ENCODE peak calls at places on chromosomes 1 and 21, in eight cellular contexts. F is stomach, J is IMR-90, D is GM12892, G is esophagus muscularis mucosa, S is erythroblast, K is body of pancreas, T is H54. M is an unnamed sample.

GRCh38 chr1:183757061-183757460 is 47.9 kb upstream of the RGL1 start:
- DNase-seq in K (no peak), J (peak), D (no peak), S (no peak), T (peak), F (no peak), G (no peak), M (no peak)

GRCh38 chr1:67830226-67830625 is 3.0 kb downstream of the GNG12 start:
- DNase-seq in D (no peak), S (no peak), T (no peak), G (no peak), K (no peak), F (no peak), J (no peak), M (no peak)

GRCh38 chr1:15786581-15786980 is 20.9 kb downstream of the UQCRHL start:
- DNase-seq in T (no peak), D (no peak), G (no peak), F (no peak), J (peak), S (no peak), K (no peak), M (no peak)

GRCh38 chr21:21921410-21922232 is 923.4 kb downstream of the NCAM2 start:
- DNase-seq in F (no peak), J (peak), S (no peak), K (peak), D (no peak), T (peak), G (no peak), M (no peak)

GRCh38 chr1:88658419-88658818 is 25.7 kb upstream of the PKN2 start:
- DNase-seq in G (no peak), K (no peak), D (no peak), F (no peak), S (no peak), J (no peak), T (no peak), M (no peak)

GRCh38 chr1:222010306-222010705 is 268.4 kb upstream of the DUSP10 start:
- DNase-seq in F (no peak), S (no peak), D (no peak), K (no peak), T (no peak), G (peak), J (no peak), M (no peak)

GRCh38 chr1:200958597-200958996 is 63.9 kb downstream of the INAVA start:
- DNase-seq in J (no peak), T (no peak), K (no peak), G (no peak), S (no peak), D (no peak), F (no peak), M (no peak)

GRCh38 chr1:21311016-21311415 is 20.8 kb upstream of the ECE1 start:
- DNase-seq in D (no peak), K (no peak), T (no peak), G (no peak), J (no peak), F (no peak), S (no peak), M (no peak)

GRCh38 chr21:15797577-15798363 is 68.0 kb downstream of the USP25 start:
- DNase-seq in J (no peak), T (no peak), S (peak), K (no peak), F (no peak), G (no peak), D (no peak), M (no peak)

GRCh38 chr1:113266788-113267187 is 123.5 kb upstream of the MAGI3 start:
- DNase-seq in T (no peak), G (no peak), D (no peak), J (no peak), K (no peak), F (no peak), S (no peak), M (no peak)

GRCh38 chr1:168136709-168137514 is at the start of gene GPR161:
- DNase-seq in G (no peak), K (peak), T (peak), F (peak), J (peak), S (peak), D (peak), M (peak)

GRCh38 chr1:211975152-211975941 is 60.0 kb downstream of the INTS7 start:
- DNase-seq in K (no peak), F (no peak), G (no peak), J (peak), D (no peak), S (no peak), T (no peak), M (no peak)

GRCh38 chr21:15141236-15141970 is 76.6 kb upstream of the NRIP1 start:
- DNase-seq in D (no peak), T (no peak), F (peak), G (no peak), J (no peak), S (no peak), K (peak), M (no peak)

GRCh38 chr1:47226121-47226977 is 5.7 kb downstream of the TAL1 start:
- DNase-seq in K (no peak), S (peak), J (no peak), F (no peak), D (no peak), G (no peak), T (no peak), M (no peak)

GRCh38 chr1:246506440-246506784 is 667 bp downstream of the SMYD3 start:
- DNase-seq in S (no peak), K (no peak), G (peak), D (no peak), F (no peak), T (no peak), J (no peak), M (no peak)

GRCh38 chr21:34644815-34645214 is 24.0 kb upstream of the CLIC6 start:
- DNase-seq in G (no peak), D (no peak), K (peak), J (no peak), T (no peak), F (peak), S (no peak), M (peak)

GRCh38 chr1:218164930-218165686 is 120.0 kb upstream of the RRP15 start:
- DNase-seq in K (no peak), J (no peak), T (peak), S (no peak), F (no peak), D (peak), G (no peak), M (peak)

GRCh38 chr21:28781602-28782274 is 210.9 kb downstream of the LTN1 start:
- DNase-seq in F (no peak), T (peak), S (peak), D (no peak), G (no peak), J (peak), K (no peak), M (no peak)

GRCh38 chr1:33429846-33430750 is 797 bp downstream of the PHC2 start:
- DNase-seq in F (peak), G (no peak), K (peak), J (no peak), S (no peak), T (no peak), D (peak), M (peak)

GRCh38 chr1:202107321-202107761 is 15.4 kb upstream of the GPR37L1 start:
- DNase-seq in G (no peak), K (peak), T (no peak), D (no peak), F (peak), J (no peak), S (no peak), M (peak)

GRCh38 chr1:34906756-34907155 is 22.7 kb downstream of the DLGAP3 start:
- DNase-seq in G (no peak), J (no peak), K (no peak), F (no peak), D (no peak), T (no peak), S (no peak), M (no peak)

GRCh38 chr1:19087017-19087736 is 122.9 kb downstream of the UBR4 start:
- DNase-seq in G (no peak), T (no peak), K (no peak), D (no peak), S (no peak), J (peak), F (no peak), M (no peak)

GRCh38 chr1:205675247-205675646 is 5.1 kb downstream of the SLC45A3 start:
- DNase-seq in J (no peak), G (no peak), S (no peak), T (no peak), D (no peak), K (no peak), F (no peak), M (no peak)

GRCh38 chr21:31872072-31872451 is 758 bp upstream of the HUNK start:
- DNase-seq in G (no peak), T (no peak), D (no peak), K (no peak), S (no peak), F (no peak), J (no peak), M (no peak)

GRCh38 chr21:33122507-33122906 is 52.6 kb downstream of the OLIG1 start:
- DNase-seq in F (no peak), T (no peak), G (no peak), K (no peak), J (no peak), D (no peak), S (no peak), M (no peak)

GRCh38 chr1:19210772-19211549 is 895 bp upstream of the UBR4 start:
- DNase-seq in S (peak), J (peak), G (no peak), T (no peak), F (no peak), D (no peak), K (no peak), M (no peak)

GRCh38 chr1:177424746-177425145 is 254.0 kb downstream of the BRINP2 start:
- DNase-seq in F (no peak), D (no peak), J (no peak), K (no peak), T (no peak), G (no peak), S (no peak), M (no peak)

GRCh38 chr1:210344706-210345105 is 16.0 kb downstream of the HHAT start:
- DNase-seq in K (no peak), S (no peak), G (peak), T (no peak), F (no peak), D (no peak), J (no peak), M (no peak)

GRCh38 chr1:8702121-8702520 is 115.3 kb downstream of the RERE start:
- DNase-seq in G (no peak), D (no peak), F (peak), T (no peak), S (peak), J (no peak), K (peak), M (no peak)

GRCh38 chr1:7433896-7434295 is 337.2 kb upstream of the VAMP3 start:
- DNase-seq in J (no peak), K (no peak), D (no peak), F (no peak), G (no peak), S (no peak), T (no peak), M (peak)

GRCh38 chr1:244834596-244835275 is 722 bp upstream of the COX20 start:
- DNase-seq in F (peak), G (peak), J (peak), S (peak), K (peak), T (peak), D (no peak), M (peak)

GRCh38 chr1:84387480-84388163 is 10.7 kb upstream of the DNASE2B start:
- DNase-seq in G (no peak), D (no peak), F (no peak), J (no peak), S (no peak), T (no peak), K (no peak), M (no peak)

GRCh38 chr1:5455056-5455455 is 537.2 kb downstream of the NPHP4 start:
- DNase-seq in D (no peak), G (no peak), K (peak), J (no peak), S (no peak), T (no peak), F (no peak), M (no peak)

GRCh38 chr1:182120411-182121258 is 59.1 kb upstream of the ZNF648 start:
- DNase-seq in G (no peak), F (peak), J (no peak), S (no peak), K (peak), T (no peak), D (no peak), M (no peak)

GRCh38 chr21:34730194-34730593 is 61.4 kb downstream of the CLIC6 start:
- DNase-seq in J (no peak), G (no peak), S (no peak), T (no peak), K (no peak), D (no peak), F (no peak), M (no peak)

GRCh38 chr1:109629372-109630030 is 9.9 kb downstream of the AMPD2 start:
- DNase-seq in D (no peak), K (no peak), J (no peak), G (peak), S (no peak), T (no peak), F (no peak), M (no peak)

GRCh38 chr1:200172311-200172710 is 144.8 kb downstream of the NR5A2 start:
- DNase-seq in T (peak), F (no peak), J (peak), D (no peak), S (no peak), K (no peak), G (no peak), M (no peak)

GRCh38 chr1:61588736-61589381 is 136.1 kb downstream of the TM2D1 start:
- DNase-seq in G (no peak), S (peak), K (peak), J (peak), T (peak), D (peak), F (peak), M (peak)

GRCh38 chr1:9183898-9184297 is 50.7 kb upstream of the H6PD start:
- DNase-seq in T (no peak), S (no peak), F (no peak), D (no peak), K (no peak), J (no peak), G (no peak), M (no peak)

GRCh38 chr1:32334864-32335618 is 992 bp downstream of the MARCKSL1 start:
- DNase-seq in S (peak), K (peak), D (peak), F (peak), G (no peak), J (peak), T (no peak), M (peak)
- TF ChIP-seq POLR2A in S (no peak), K (no peak), D (no peak), F (no peak), G (no peak), J (no peak), T (no peak), M (no peak)

DNA sequence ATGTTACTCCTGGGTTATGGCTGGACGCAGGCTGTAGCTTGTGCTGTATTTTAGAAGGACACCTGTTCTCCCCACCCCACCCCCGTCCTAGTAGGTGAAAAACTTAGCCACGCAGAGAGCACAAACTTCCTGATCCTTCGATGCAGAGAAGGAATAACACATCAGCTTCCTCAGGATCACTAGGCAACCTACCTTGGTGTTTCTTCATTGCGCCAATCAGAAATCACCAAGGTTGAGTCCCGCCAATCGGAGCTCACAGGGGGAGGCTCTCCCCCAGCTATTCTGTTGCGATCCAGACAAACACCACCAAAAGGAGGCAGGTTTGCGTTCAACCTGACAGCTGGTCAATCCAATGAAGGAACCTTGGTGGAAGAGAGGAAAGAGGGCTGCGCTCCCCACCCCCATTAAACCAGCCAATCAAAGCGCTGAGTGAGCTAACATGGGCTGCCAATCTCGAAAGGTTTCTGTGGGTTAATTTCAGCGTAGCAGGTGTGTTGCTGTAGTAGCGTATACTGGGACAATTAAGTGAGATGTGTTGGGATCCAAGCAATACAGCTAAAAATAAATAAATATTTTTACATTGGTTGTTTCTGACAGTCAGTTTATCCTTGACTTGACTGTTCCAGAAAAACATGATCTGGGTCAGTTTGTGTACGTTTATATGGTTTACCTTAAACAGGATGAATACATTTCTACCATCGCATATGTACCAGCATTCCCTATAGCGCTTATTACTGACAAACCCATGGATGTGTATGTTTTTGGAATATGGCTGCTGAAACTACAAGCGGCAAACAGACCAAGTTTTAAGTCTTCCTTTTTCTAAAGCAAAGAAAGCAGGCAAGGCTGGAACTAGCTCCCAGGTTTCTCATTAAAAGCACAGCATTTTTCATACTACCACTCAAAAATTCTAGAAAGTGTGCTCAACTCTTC is at the start of gene GOLPH3L:
- DNase-seq in G (peak), D (peak), F (peak), S (peak), K (peak), T (peak), J (peak), M (peak)
- TF ChIP-seq POLR2A in G (no peak), D (no peak), F (peak), S (peak), K (peak), T (peak), J (peak), M (peak)

GRCh38 chr1:83114136-83114834 is 884.6 kb downstream of the TTLL7 start:
- DNase-seq in G (no peak), T (no peak), K (no peak), D (no peak), J (no peak), S (no peak), F (no peak), M (no peak)

GRCh38 chr1:83112248-83112885 is 886.6 kb downstream of the TTLL7 start:
- DNase-seq in J (no peak), S (no peak), D (no peak), G (no peak), K (no peak), T (no peak), F (no peak), M (no peak)

GRCh38 chr1:83109692-83110091 is 889.2 kb downstream of the TTLL7 start:
- DNase-seq in F (no peak), S (no peak), G (no peak), J (no peak), K (no peak), D (no peak), T (no peak), M (no peak)

GRCh38 chr1:83113686-83114085 is 885.2 kb downstream of the TTLL7 start:
- DNase-seq in D (no peak), J (no peak), K (no peak), S (no peak), F (no peak), T (no peak), G (no peak), M (no peak)

DNA sequence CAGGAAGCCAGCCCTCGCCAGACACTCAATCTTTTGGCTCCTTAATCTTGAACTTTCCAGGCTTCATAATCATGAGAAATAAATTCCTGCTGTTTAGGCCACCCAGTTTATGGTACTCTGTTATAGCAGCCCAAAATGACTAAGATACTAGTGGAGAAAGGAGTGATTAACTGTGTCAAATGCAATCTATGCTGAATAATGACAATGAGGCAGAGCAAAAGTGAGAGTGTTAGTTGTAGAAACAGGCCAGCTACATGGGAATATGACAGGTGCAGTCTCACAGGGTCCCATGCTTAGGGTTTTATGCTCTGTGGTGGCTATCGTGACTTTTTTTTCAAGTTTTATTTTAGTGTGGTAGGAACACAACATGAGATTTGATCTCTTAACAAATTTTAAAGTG is 888.8 kb downstream of the TTLL7 start:
- DNase-seq in G (no peak), D (no peak), S (no peak), J (no peak), K (no peak), F (no peak), T (no peak), M (no peak)
- TF ChIP-seq POLR2A in G (no peak), D (no peak), S (no peak), J (no peak), K (no peak), F (no peak), T (no peak), M (no peak)

DNA sequence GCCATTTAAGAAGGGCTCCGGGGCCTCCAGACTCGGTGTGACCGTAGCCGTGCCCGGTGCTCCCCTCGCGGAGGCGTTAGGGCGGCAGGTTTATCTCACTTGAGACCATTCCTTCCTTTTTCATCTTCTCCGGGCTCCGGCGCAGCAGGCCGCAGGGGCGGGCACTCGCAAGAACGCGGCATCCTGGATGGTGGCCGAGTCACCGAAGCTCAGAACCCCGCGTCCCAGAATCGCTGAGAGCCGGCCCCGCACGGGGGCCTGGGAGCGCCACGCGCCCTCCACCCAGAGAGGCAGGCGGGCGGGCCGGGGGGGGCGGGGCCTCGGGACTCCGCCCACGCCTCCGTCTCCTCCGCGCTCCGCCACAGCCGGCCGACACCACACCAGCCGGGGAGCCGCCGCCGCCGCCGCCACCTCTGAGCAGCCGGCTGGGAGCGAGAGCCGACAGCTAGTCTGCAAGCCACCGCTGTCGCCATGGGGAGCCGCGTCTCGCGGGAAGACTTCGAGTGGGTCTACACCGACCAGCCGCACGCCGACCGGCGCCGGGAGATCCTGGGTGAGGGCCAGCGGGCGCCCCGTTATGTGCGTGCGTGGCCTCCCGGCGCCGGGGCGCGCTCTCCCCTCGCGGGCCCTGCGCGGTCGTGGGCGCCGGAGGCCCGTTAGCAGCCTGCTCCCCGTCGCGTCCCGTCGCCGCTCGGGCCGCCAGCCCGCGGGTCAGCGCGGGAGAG is at the start of gene DEGS1:
- DNase-seq in D (peak), G (peak), F (peak), J (peak), K (peak), S (peak), T (peak), M (peak)
- TF ChIP-seq POLR2A in D (peak), G (peak), F (peak), J (peak), K (peak), S (peak), T (peak), M (peak)

DNA sequence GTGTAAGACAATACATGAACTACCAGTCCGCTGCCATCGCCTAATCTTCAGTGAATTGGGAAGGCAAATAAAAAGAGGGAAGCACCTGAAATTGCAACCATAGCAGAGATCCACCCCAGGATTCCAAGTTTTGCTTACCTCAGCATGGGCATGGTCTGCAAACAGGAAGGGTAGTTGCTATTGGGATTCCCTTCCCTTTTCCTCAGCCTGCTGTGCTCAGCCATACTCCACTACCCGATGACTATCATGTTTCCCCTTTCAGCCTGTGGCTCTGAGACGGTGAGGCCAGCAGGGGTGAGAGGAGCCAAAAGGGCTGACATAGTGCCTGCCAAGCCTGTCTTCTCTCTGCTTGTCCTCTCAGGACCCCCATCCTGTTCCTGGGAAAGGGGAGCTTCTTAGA is 64.2 kb downstream of the GPR137B start:
- DNase-seq in F (no peak), K (peak), G (no peak), D (no peak), J (no peak), S (peak), T (no peak), M (peak)
- TF ChIP-seq POLR2A in F (no peak), K (peak), G (no peak), D (no peak), J (no peak), S (no peak), T (no peak), M (no peak)